ENCODE peak calls at places on chromosomes 16 and 17, in ten cellular contexts. C, G, D, W, Z, J, K, R, S and V are unnamed samples.

GRCh38 chr16:23694707-23695373 is 16.2 kb downstream of the PLK1 start:
- DNase-seq in C (peak; percentile 83), G (no peak), D (no peak), W (no peak), Z (no peak), J (peak; percentile 34), K (no peak), R (peak; percentile 18), S (no peak), V (no peak)

GRCh38 chr16:81493755-81494433 is 49.3 kb downstream of the CMIP start:
- DNase-seq in C (no peak), G (peak; percentile 17), D (no peak), W (no peak), Z (peak; percentile 37), J (peak; percentile 56), K (no peak), R (peak; percentile 71), S (no peak), V (no peak)

GRCh38 chr16:88706288-88706964 is at the start of the genes CTU2 and RNF166:
- DNase-seq in C (peak; percentile 96), G (peak; percentile 91), D (peak; percentile 92), W (peak; percentile 88), Z (peak; percentile 34), J (peak; percentile 99), K (no peak), R (peak; percentile 47), S (peak; percentile 39), V (peak; percentile 91)

GRCh38 chr17:67177732-67178131 is 67.3 kb downstream of the HELZ start:
- DNase-seq in C (no peak), G (no peak), D (no peak), W (no peak), Z (no peak), J (no peak), K (no peak), R (no peak), S (no peak), V (no peak)

GRCh38 chr17:41645371-41646063 is 21.1 kb upstream of the KRT17 start:
- DNase-seq in C (no peak), G (no peak), D (no peak), W (no peak), Z (no peak), J (no peak), K (no peak), R (no peak), S (no peak), V (no peak)

GRCh38 chr17:32536736-32537646 is 50.2 kb downstream of the CDK5R1 start:
- DNase-seq in C (no peak), G (no peak), D (no peak), W (no peak), Z (no peak), J (no peak), K (no peak), R (no peak), S (no peak), V (no peak)

GRCh38 chr16:87278191-87279093 is 38.8 kb downstream of the C16orf95 start:
- DNase-seq in C (peak; percentile 89), G (no peak), D (peak; percentile 79), W (peak; percentile 70), Z (peak; percentile 68), J (peak; percentile 88), K (no peak), R (no peak), S (peak; percentile 33), V (peak; percentile 5)

GRCh38 chr17:73358668-73359067 is 46.9 kb upstream of the CDC42EP4 start:
- DNase-seq in C (no peak), G (no peak), D (no peak), W (no peak), Z (no peak), J (no peak), K (no peak), R (no peak), S (no peak), V (no peak)

GRCh38 chr16:30104492-30104891 is 8.5 kb upstream of the YPEL3 start:
- DNase-seq in C (no peak), G (no peak), D (no peak), W (no peak), Z (no peak), J (no peak), K (no peak), R (no peak), S (no peak), V (no peak)

GRCh38 chr16:81497690-81498089 is 53.1 kb downstream of the CMIP start:
- DNase-seq in C (no peak), G (no peak), D (no peak), W (no peak), Z (no peak), J (no peak), K (no peak), R (no peak), S (no peak), V (no peak)

GRCh38 chr17:7977805-7978204 is 24.6 kb upstream of the GUCY2D start:
- DNase-seq in C (no peak), G (no peak), D (no peak), W (no peak), Z (no peak), J (no peak), K (no peak), R (no peak), S (no peak), V (no peak)

GRCh38 chr17:34366051-34366450 is 3.0 kb upstream of the CCL1 start:
- DNase-seq in C (no peak), G (no peak), D (no peak), W (no peak), Z (no peak), J (no peak), K (no peak), R (no peak), S (no peak), V (no peak)

GRCh38 chr16:11583171-11583570 is 3.5 kb downstream of the LITAF start:
- DNase-seq in C (no peak), G (no peak), D (no peak), W (no peak), Z (no peak), J (no peak), K (no peak), R (no peak), S (no peak), V (no peak)